ENCODE peak calls at places on chromosome 6, in six cellular contexts. Z is stomach, P is sigmoid colon, Q is spleen, W is HepG2, T is suprapubic skin. M is an unnamed sample.

GRCh38 chr6:56143796-56144195 is 103.6 kb downstream of the COL21A1 start:
- DNase-seq in Q (no peak), P (no peak), Z (no peak), T (no peak), W (no peak), M (no peak)

GRCh38 chr6:15922510-15923307 is 206.2 kb upstream of the MYLIP start:
- DNase-seq in Q (no peak), T (no peak), W (peak; percentile 46), P (no peak), Z (no peak), M (no peak)

GRCh38 chr6:158290659-158291058 is 21.6 kb upstream of the TULP4 start:
- DNase-seq in T (no peak), Z (peak; percentile 37), W (no peak), Q (peak; percentile 89), P (no peak), M (no peak)

GRCh38 chr6:170235726-170236125 is 55.2 kb downstream of the DLL1 start:
- DNase-seq in P (peak; percentile 45), W (no peak), T (no peak), Q (peak; percentile 35), Z (no peak), M (peak; percentile 19)

GRCh38 chr6:154696661-154697060 is 36.6 kb upstream of the SCAF8 start:
- DNase-seq in Z (no peak), P (no peak), W (no peak), Q (no peak), T (no peak), M (no peak)

GRCh38 chr6:77463881-77464867 is 883 bp upstream of the HTR1B start:
- DNase-seq in Z (no peak), P (peak; percentile 50), T (no peak), Q (no peak), W (no peak), M (no peak)

GRCh38 chr6:29926795-29927427 is 15.4 kb upstream of the HLA-A start:
- DNase-seq in Q (peak; percentile 94), T (peak; percentile 86), Z (peak; percentile 84), W (peak; percentile 78), P (peak; percentile 81), M (no peak)

GRCh38 chr6:14518515-14519217 is 401.1 kb downstream of the CD83 start:
- DNase-seq in Q (no peak), Z (no peak), W (no peak), T (peak; percentile 49), P (no peak), M (no peak)

GRCh38 chr6:170176621-170177382 is 114.1 kb downstream of the DLL1 start:
- DNase-seq in T (peak; percentile 70), Z (no peak), P (no peak), Q (peak; percentile 64), W (no peak), M (peak; percentile 49)

GRCh38 chr6:39555136-39555535 is 170.1 kb downstream of the KIF6 start:
- DNase-seq in P (no peak), W (no peak), Q (no peak), Z (no peak), T (no peak), M (no peak)

GRCh38 chr6:12576389-12576788 is 140.2 kb upstream of the PHACTR1 start:
- DNase-seq in Q (no peak), P (no peak), W (no peak), Z (no peak), T (no peak), M (no peak)

GRCh38 chr6:13526718-13527668 is 39.6 kb upstream of the GFOD1 start:
- DNase-seq in Q (peak; percentile 89), T (no peak), W (no peak), P (peak; percentile 70), Z (no peak), M (no peak)

DNA sequence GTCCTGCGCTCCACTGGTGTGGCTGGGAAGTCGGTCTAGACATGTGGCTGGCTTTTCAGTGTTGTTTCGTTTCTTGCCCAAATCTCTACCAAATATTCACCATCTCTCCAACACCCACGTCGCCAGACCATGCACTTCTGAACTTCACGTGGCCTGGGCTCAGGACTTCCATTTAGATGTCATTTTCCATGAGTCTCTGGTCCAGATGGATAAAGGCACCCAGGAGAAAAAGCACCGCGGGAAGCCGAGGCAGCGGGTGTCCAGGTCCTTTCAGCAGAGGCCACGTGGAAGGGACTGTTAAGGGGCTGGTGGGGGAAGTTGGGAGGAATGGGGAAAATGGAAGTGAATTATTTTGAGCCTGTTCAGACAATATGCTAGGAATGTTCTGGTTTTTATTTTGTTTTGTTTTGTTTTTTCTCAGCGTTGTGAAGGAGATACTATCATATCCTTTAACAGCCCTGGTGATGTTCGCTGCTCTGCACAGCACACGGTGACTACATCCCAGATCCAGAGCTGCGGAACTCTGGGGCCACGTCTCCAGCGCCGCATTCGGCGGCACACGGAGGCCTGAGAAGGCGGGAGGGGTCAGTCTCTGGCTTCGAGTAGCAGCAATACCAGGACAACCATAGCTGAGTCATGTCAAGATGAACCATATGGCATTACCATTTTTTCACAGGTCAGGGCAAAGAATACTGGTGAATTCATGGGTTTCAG is 230.3 kb downstream of the THBS2 start:
- DNase-seq in Q (no peak), W (no peak), T (no peak), P (no peak), Z (no peak), M (no peak)
- TF ChIP-seq POLR2AphosphoS5 in Q (no peak), W (no peak), T (no peak), P (no peak), Z (no peak), M (no peak)

GRCh38 chr6:18100296-18100695 is 22.2 kb downstream of the NHLRC1 start:
- DNase-seq in Q (no peak), Z (no peak), P (no peak), T (no peak), W (no peak), M (no peak)

GRCh38 chr6:18101873-18102272 is 20.6 kb downstream of the NHLRC1 start:
- DNase-seq in Z (no peak), Q (no peak), T (no peak), W (no peak), P (no peak), M (no peak)

GRCh38 chr6:18099501-18099900 is 23.0 kb downstream of the NHLRC1 start:
- DNase-seq in Q (no peak), T (no peak), P (no peak), Z (no peak), W (no peak), M (no peak)

GRCh38 chr6:18102783-18103509 is 19.5 kb downstream of the NHLRC1 start:
- DNase-seq in Q (no peak), W (no peak), P (no peak), T (no peak), Z (no peak), M (no peak)

DNA sequence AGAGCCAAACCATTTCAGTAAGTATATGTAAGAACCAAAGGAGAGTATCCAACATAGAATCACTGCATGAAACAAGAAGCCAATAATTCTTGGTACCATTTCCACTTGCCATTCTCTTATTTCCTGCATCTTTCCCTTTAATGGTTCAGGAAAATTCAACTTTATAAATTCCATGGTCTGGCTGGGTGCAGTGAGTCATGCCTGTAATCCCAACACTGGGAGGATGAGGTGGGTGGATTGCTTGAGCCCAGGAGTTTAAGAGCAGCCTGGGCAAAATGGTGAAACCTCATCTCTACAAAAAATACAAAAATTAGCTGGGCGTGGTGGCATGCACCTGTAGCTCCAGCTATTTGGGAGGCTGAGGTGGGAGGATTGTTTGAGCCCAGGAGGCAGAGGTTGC is 21.2 kb downstream of the NHLRC1 start:
- DNase-seq in Q (no peak), Z (no peak), W (no peak), T (no peak), P (no peak), M (no peak)
- TF ChIP-seq POLR2A in Q (no peak), Z (no peak), W (no peak), T (no peak), P (no peak), M (no peak)

DNA sequence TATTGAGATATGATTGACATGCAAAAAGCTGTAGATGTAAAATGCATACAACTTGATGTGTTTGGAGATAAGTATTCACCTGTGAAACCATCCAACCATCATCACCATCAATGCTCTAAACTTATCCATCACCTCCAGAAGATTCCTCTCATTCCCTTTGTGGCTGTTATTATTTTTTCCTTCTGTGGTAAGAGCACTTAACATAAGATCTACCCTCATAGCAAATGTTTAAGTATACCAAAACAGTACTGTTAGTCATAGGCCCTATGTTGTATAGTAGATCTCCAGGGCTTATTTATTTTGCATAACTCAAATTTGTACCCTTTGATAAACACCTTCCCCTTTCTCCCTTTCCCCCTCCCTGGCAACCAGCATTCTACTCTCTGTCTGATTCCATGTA is 31.2 kb upstream of the CCN6 start:
- DNase-seq in Q (no peak), T (no peak), Z (no peak), W (no peak), P (no peak), M (no peak)
- TF ChIP-seq POLR2AphosphoS5 in Q (no peak), T (no peak), Z (no peak), W (no peak), P (no peak), M (no peak)

DNA sequence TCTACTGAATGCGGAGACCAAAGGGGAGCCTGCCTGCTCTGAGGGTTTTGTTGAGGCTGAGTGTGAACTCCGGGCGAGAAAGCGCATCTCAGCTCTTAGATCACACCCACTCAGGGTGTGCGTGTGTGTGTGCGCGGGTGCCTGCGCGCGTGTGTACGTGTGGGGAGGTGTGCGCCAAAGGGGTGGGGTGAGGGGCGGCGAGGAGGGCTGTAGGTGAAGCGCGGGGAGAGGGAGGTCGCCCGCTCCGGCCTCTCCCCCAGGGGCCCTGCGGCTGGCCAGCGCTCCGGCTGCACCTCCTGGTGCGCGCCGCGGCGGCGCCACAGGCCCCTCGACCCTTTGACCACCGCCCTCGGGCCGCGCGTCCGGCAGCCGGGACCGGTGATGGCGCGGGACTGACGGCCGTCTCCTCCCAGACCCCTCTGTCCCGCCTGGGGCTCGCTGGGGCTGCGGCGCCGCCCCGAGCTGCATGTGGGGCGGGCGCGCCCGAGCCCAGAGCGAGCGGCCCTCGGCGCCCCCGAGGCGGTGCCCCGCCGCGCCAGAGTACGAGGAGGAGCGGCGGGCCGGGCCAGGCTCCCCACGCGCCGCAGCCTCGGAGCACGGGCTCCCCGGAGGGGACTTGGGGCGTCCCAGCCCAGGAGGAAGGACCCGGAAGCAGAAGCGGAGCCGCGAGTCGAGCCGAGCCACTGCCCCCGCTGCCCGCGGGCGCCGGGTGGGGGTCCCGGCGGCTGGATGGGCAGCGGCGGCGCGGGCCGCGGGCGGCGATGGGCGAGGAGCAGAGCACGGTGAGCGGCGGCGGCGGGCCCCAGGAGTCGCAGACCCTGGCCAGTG is at the start of gene RNF217:
- DNase-seq in P (peak; percentile 90), W (no peak), T (peak; percentile 84), Q (peak; percentile 87), Z (peak; percentile 55), M (peak; percentile 56)
- TF ChIP-seq POLR2A in P (no peak), W (no peak), T (no peak), Q (no peak), Z (no peak), M (no peak)

DNA sequence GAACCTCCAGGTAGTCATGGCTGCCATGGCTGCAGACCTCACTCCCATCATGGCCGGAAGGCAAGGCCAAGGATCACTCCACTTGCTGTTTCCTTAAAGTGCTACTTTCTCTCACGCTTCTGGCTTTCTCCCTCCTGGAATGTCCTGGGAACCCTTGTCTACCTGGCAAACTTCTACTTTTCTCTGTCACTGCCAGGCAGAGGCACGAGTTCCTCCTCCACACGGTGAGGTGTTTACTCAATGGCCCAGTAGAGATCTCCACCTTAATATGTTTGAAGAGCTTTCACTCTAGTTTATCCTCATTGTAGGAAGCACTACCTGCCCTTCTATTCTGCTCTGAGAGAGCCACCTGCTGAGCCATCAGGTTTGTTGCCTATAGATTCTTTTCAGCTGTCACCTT is 55.1 kb downstream of the PLAGL1 start:
- DNase-seq in Q (no peak), W (no peak), T (no peak), Z (no peak), P (no peak), M (no peak)
- TF ChIP-seq POLR2AphosphoS5 in Q (no peak), W (no peak), T (no peak), Z (no peak), P (no peak), M (no peak)